ENCODE peak calls at places on chromosomes 16 and 17, in five cellular contexts. Z, L, F, T and I are unnamed samples.

GRCh38 chr16:9797306-9797705 is 384.9 kb downstream of the GRIN2A start:
- DNase-seq in T (no peak), L (no peak), Z (no peak), F (no peak), I (no peak)

GRCh38 chr17:79668344-79669250 is 57.7 kb upstream of the RBFOX3 start:
- DNase-seq in Z (no peak), L (no peak), T (no peak), F (no peak), I (no peak)

GRCh38 chr17:72511874-72512273 is 391.1 kb downstream of the SOX9 start:
- DNase-seq in L (no peak), F (no peak), T (no peak), Z (no peak), I (no peak)

GRCh38 chr17:59406808-59407381 is 75.4 kb downstream of the YPEL2 start:
- DNase-seq in F (peak), L (no peak), Z (no peak), T (no peak), I (no peak)

GRCh38 chr16:88681084-88681680 is 5.1 kb downstream of the SNAI3 start:
- DNase-seq in L (peak), F (no peak), Z (peak), T (peak), I (peak)

GRCh38 chr16:76787394-76787793 is 403.6 kb upstream of the MON1B start:
- DNase-seq in Z (no peak), F (no peak), T (no peak), L (no peak), I (no peak)

GRCh38 chr17:2986925-2987324 is 76.5 kb downstream of the OR1D5 start:
- DNase-seq in Z (no peak), L (no peak), T (peak), F (no peak), I (no peak)

GRCh38 chr16:50326835-50327465 is 41.8 kb downstream of the BRD7 start:
- DNase-seq in F (no peak), Z (peak), L (no peak), T (peak), I (peak)

GRCh38 chr17:70808596-70808995 is 639.3 kb downstream of the KCNJ2 start:
- DNase-seq in F (no peak), Z (peak), T (peak), L (no peak), I (no peak)

GRCh38 chr16:54265558-54266213 is 20.9 kb downstream of the IRX3 start:
- DNase-seq in T (no peak), Z (no peak), F (no peak), L (no peak), I (no peak)

GRCh38 chr17:75575197-75575596 is 12.4 kb upstream of the MYO15B start:
- DNase-seq in Z (no peak), T (peak), L (no peak), F (no peak), I (no peak)

GRCh38 chr16:49492896-49493620 is 119.5 kb downstream of the C16orf78 start:
- DNase-seq in L (no peak), T (no peak), Z (no peak), F (no peak), I (no peak)

GRCh38 chr17:65657251-65657828 is 95.9 kb upstream of the AXIN2 start:
- DNase-seq in T (no peak), Z (no peak), F (no peak), L (no peak), I (no peak)

GRCh38 chr17:17491546-17491988 is 4.6 kb downstream of the RASD1 start:
- DNase-seq in T (no peak), Z (no peak), F (no peak), L (no peak), I (no peak)

GRCh38 chr16:25155553-25156460 is 44.3 kb downstream of the LCMT1 start:
- DNase-seq in F (no peak), L (no peak), T (no peak), Z (no peak), I (no peak)

GRCh38 chr16:56506941-56507340 is 12.9 kb downstream of the BBS2 start:
- DNase-seq in T (no peak), Z (no peak), L (no peak), F (peak), I (no peak)

GRCh38 chr16:85751665-85752501 is 987 bp upstream of the C16orf74 start:
- DNase-seq in T (peak), F (no peak), L (no peak), Z (peak), I (peak)

GRCh38 chr16:85690469-85691064 is 1.8 kb upstream of the GINS2 start:
- DNase-seq in T (no peak), Z (no peak), F (no peak), L (no peak), I (no peak)

GRCh38 chr17:66767164-66767933 is 67.6 kb upstream of the CACNG5 start:
- DNase-seq in F (no peak), Z (peak), L (no peak), T (no peak), I (no peak)

GRCh38 chr16:27174007-27174406 is 29.3 kb upstream of the KDM8 start:
- DNase-seq in L (no peak), T (no peak), Z (peak), F (no peak), I (no peak)

GRCh38 chr16:85829751-85830445 is 30.4 kb downstream of the COX4I1 start:
- DNase-seq in L (no peak), F (no peak), Z (no peak), T (no peak), I (no peak)

GRCh38 chr16:21628196-21628726 is 24.1 kb downstream of the IGSF6 start:
- DNase-seq in Z (no peak), F (no peak), L (no peak), T (no peak), I (no peak)

GRCh38 chr17:3754458-3755334 is 31.0 kb downstream of the HASPIN start:
- DNase-seq in L (peak), Z (no peak), F (no peak), T (peak), I (peak)

GRCh38 chr17:78745407-78746088 is 36.5 kb downstream of the CYTH1 start:
- DNase-seq in F (no peak), Z (peak), T (peak), L (peak), I (no peak)

GRCh38 chr16:66324785-66325184 is 41.7 kb upstream of the CDH5 start:
- DNase-seq in F (no peak), Z (peak), L (peak), T (peak), I (no peak)

GRCh38 chr16:25064967-25065366 is 46.6 kb upstream of the LCMT1 start:
- DNase-seq in T (no peak), L (no peak), Z (no peak), F (no peak), I (no peak)

GRCh38 chr16:68070249-68070725 is 14.9 kb upstream of the NFATC3 start:
- DNase-seq in Z (peak), T (no peak), L (no peak), F (no peak), I (peak)

GRCh38 chr17:72334205-72334604 is 213.4 kb downstream of the SOX9 start:
- DNase-seq in L (no peak), Z (no peak), T (no peak), F (peak), I (no peak)

GRCh38 chr16:70660672-70661350 is 14.5 kb downstream of the IL34 start:
- DNase-seq in L (no peak), F (no peak), Z (no peak), T (peak), I (no peak)

GRCh38 chr17:57293077-57293476 is 36.8 kb downstream of the MSI2 start:
- DNase-seq in F (no peak), L (no peak), Z (no peak), T (no peak), I (no peak)

GRCh38 chr17:41444186-41444585 is 3.4 kb upstream of the KRT38 start:
- DNase-seq in Z (no peak), T (no peak), F (no peak), L (no peak), I (no peak)

GRCh38 chr17:65656390-65657250 is 95.2 kb upstream of the AXIN2 start:
- DNase-seq in F (no peak), L (no peak), T (no peak), Z (no peak), I (peak)

GRCh38 chr17:14575349-14575966 is 274.6 kb downstream of the HS3ST3B1 start:
- DNase-seq in L (no peak), T (peak), Z (no peak), F (peak), I (no peak)

GRCh38 chr16:11797957-11798299 is 870 bp upstream of the ZC3H7A start:
- DNase-seq in F (no peak), T (no peak), L (no peak), Z (peak), I (no peak)

GRCh38 chr17:19762515-19762961 is 14.4 kb upstream of the ALDH3A1 start:
- DNase-seq in T (peak), Z (peak), F (no peak), L (peak), I (peak)

GRCh38 chr17:8630802-8631553 is 453 bp upstream of the MYH10 start:
- DNase-seq in F (peak), T (peak), L (peak), Z (peak), I (peak)
- TF ChIP-seq CTCF in F (peak), T (peak), L (peak), Z (peak), I (no peak)

DNA sequence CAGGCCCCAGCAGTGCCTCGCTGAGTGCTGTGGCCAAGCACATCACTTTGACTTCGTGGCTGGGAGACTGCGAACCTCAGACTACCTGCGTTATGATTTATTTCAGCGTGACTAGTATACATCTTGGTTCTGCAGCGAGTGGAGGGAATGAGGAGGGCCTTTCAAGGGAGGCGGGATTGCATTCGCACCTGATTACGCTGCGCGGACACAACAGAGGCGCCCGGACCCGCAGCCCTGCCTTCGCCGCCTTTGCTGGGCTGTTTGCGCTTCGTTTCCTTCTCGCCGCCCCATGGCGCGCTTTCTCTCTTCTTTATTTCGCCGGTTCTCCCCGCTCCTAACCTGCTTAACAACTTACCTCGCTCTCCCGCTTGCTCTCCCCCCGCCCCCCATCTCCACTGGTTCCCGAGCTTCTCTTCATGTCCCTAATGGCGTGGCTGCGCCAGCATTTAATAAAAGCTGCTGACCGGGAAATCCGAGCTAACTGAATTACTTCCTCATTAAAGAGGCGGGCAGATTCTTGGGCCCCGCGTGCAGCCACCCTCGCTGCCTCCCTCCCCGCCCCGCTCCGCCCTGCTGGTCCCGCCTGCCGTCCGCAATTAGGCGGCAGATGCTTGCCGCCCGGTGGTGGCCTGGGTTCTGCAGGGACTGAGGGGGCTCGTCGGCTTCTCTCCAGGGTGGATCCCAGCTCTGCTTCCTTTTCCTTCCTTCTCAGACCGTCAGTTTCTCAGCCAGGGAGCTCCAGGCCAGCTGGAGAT is 257.6 kb upstream of the SDK2 start:
- DNase-seq in Z (peak), T (peak), F (no peak), L (peak), I (no peak)
- TF ChIP-seq CTCF in Z (no peak), T (peak), F (no peak), L (no peak), I (no peak)

DNA sequence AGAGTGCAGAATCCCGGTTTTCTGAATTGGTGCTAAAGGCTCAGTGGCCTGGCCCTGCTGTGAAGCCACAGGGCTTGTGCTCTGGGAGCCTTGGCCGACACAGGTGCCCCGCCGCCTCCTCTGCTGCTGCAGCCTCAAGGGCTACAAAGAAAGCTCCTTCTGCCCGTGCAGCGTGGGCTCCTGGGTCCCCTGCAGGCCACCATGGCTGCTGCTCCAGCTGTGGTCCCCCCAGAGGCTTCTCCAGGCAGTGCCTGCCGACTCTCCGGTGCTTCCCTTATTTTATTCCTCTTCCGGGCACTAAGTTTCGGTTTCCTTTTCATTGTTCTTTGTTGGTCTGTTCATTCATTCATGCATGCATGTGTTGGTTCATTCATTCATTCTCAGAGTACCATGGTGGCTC is 53.1 kb downstream of the CMIP start:
- DNase-seq in T (no peak), F (no peak), Z (peak), L (no peak), I (peak)
- TF ChIP-seq CTCF in T (peak), F (no peak), Z (peak), L (no peak), I (no peak)

GRCh38 chr16:31077024-31077423 is 2.8 kb downstream of the ZNF646 start:
- DNase-seq in F (no peak), T (no peak), Z (no peak), L (no peak), I (no peak)

GRCh38 chr16:31076319-31076718 is 2.1 kb downstream of the ZNF646 start:
- DNase-seq in Z (no peak), T (no peak), F (no peak), L (no peak), I (no peak)

GRCh38 chr16:31079342-31079944 is 5.2 kb downstream of the ZNF646 start:
- DNase-seq in F (no peak), Z (no peak), T (peak), L (no peak), I (no peak)

GRCh38 chr16:31078597-31079341 is 4.5 kb downstream of the ZNF646 start:
- DNase-seq in T (no peak), L (no peak), Z (no peak), F (no peak), I (no peak)

DNA sequence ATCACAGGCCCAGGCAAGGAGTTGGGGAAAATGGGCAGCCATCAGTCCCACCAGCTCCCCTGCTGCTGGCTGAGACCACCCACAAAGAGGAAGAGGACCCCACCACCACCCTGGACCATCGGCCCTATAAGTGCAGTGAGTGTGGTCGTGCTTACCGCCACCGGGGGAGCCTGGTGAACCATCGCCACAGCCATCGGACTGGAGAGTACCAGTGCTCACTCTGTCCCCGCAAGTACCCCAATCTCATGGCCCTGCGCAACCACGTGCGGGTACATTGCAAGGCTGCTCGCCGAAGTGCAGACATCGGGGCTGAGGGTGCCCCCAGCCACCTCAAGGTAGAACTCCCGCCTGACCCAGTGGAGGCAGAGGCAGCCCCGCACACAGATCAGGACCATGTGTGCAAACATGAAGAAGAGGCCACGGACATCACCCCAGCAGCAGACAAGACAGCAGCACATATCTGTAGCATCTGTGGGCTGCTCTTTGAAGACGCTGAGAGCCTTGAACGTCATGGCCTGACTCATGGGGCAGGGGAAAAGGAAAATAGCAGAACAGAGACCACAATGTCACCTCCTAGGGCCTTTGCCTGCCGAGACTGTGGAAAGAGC is 3.5 kb downstream of the ZNF646 start:
- DNase-seq in L (no peak), F (no peak), Z (no peak), T (no peak), I (no peak)
- TF ChIP-seq CTCF in L (no peak), F (peak), Z (no peak), T (peak), I (no peak)

GRCh38 chr17:13113821-13114525 is 96.1 kb upstream of the ELAC2 start:
- DNase-seq in T (no peak), Z (no peak), L (no peak), F (no peak), I (no peak)

GRCh38 chr17:13117616-13118015 is 99.8 kb upstream of the ELAC2 start:
- DNase-seq in T (no peak), L (no peak), Z (no peak), F (no peak), I (no peak)

GRCh38 chr17:13118311-13118710 is 100.5 kb upstream of the ELAC2 start:
- DNase-seq in F (no peak), Z (no peak), T (no peak), L (no peak), I (no peak)

GRCh38 chr17:13114601-13115024 is 96.8 kb upstream of the ELAC2 start:
- DNase-seq in L (peak), Z (peak), F (peak), T (peak), I (peak)
- TF ChIP-seq CTCF in L (peak), Z (peak), F (peak), T (peak), I (peak)

DNA sequence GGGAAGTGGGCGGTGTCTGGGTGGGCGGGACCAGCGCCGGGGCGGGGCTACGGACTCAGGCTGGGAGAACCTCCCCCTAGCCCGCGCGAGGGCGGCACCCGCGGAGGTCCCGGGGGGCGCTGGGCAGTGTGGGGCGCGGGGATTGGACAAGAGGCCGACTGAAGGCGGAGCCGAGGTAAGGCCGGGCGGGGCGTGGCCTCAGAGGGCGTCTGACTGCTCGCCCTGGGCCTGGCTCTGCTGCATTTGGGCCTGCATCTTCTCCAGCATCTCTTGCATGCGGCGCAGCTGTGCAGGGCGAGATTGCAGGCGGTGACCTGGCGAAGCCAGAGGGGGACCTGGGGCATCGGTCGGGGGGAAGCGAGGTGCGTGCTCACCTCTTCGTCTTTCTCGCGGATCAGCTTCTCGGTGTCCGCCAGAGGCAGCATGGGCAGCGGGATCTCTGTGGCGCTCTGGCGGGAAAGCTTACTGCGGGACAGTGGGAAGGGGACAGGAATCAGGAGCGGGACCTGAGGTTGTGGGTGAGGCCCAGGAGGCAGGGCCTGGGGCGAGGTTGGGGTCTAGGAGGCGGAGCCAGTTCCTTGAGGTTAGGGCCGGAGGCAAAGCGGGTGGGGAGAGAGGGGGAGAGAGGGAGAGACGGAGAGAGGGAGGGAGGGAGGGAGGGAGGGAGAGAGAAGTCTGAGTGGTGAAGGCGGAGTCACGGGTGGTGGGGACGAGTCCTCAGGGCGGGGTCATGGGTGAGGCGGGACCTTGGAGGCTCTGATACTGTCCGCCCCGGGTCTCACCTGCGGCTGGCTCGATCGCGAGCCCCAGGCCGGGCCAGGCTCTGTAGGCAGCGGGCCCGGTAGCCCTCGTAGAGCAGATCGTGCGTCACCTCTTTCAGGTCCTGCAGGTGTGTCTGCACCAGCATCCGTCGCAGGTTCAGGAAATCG is 3.9 kb downstream of the SEPTIN1 start:
- DNase-seq in Z (peak), T (peak), F (peak), L (peak), I (peak)
- TF ChIP-seq CTCF in Z (no peak), T (peak), F (peak), L (no peak), I (no peak)

DNA sequence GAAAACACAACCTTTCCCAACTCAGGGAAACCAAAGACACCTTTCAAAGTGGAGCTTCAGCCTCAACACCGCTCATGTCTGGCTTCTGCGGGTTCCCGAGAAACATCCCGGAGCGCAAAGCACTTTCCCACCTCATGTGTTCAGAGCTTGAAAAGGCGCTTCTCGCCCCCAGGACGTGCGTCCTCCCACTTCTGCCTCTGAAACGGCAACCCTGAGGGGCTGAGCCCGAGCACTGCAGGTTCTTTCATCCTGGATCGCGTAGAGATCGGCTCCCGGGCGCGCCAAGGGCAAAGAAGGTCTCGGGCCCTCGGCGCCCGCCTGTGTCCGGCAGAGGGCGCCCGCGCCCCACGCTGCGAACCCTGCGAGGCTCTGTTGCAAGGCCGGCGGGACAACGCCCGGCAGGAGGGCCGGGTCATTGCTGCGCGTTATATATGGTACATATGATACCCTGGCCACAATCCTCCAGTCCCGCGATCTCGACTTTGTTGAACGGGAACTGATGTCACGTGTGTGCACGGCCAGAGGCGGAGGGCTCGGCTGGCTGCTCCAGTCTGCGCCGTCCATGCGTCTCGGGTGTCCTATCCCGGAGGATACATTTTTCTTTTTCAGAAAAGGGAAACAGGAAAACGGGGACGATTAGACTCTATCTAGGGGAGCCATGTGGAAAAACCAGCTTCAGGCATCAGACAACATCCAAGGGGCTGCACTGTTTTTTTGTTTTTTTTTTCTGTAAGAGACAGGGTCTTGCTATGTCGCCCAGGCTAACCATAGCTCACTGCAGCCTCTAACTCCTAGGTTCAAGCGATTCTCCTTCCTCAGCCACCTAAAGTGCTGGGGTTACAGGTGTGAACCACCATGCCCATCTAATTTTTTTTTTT is 19.1 kb downstream of the COQ7 start:
- DNase-seq in Z (peak), F (peak), T (peak), L (peak), I (peak)
- TF ChIP-seq CTCF in Z (peak), F (peak), T (peak), L (peak), I (peak)